ENCODE peak calls at places on chromosomes 13 and 19, in four cellular contexts. A, X, B and R are unnamed samples.

GRCh38 chr19:51094696-51095279 is 12.1 kb upstream of the KLK14 start:
- DNase-seq in X (peak), B (no peak), A (peak), R (peak)

GRCh38 chr19:15456871-15457700 is 7.3 kb downstream of the RASAL3 start:
- DNase-seq in B (no peak), A (no peak), X (no peak), R (peak)

GRCh38 chr19:1608414-1609391 is 3.4 kb upstream of the UQCR11 start:
- DNase-seq in A (no peak), X (peak), B (no peak), R (no peak)

GRCh38 chr19:2327773-2328400 is 499 bp downstream of the LSM7 start:
- DNase-seq in B (peak), A (peak), X (peak), R (no peak)

GRCh38 chr19:7535035-7535992 is at the start of gene PNPLA6:
- DNase-seq in A (peak), X (peak), B (peak), R (peak)

GRCh38 chr13:65843314-65843731 is 1386.8 kb downstream of the PCDH9 start:
- DNase-seq in X (no peak), A (no peak), B (no peak), R (no peak)

GRCh38 chr19:44260343-44260681 is 626 bp downstream of the ZNF233 start:
- DNase-seq in A (no peak), X (peak), B (no peak), R (no peak)

GRCh38 chr19:10826236-10826635 is 9.8 kb downstream of the TMED1 start:
- DNase-seq in X (peak), B (no peak), A (no peak), R (no peak)

GRCh38 chr19:54125713-54126112 is 10.2 kb downstream of the PRPF31 start:
- DNase-seq in B (no peak), X (no peak), A (no peak), R (no peak)

GRCh38 chr19:1360126-1360817 is 23.4 kb upstream of the NDUFS7 start:
- DNase-seq in A (no peak), X (no peak), B (no peak), R (no peak)

GRCh38 chr19:42497492-42498226 is 30.6 kb downstream of the CEACAM1 start:
- DNase-seq in X (no peak), A (peak), B (peak), R (peak)

DNA sequence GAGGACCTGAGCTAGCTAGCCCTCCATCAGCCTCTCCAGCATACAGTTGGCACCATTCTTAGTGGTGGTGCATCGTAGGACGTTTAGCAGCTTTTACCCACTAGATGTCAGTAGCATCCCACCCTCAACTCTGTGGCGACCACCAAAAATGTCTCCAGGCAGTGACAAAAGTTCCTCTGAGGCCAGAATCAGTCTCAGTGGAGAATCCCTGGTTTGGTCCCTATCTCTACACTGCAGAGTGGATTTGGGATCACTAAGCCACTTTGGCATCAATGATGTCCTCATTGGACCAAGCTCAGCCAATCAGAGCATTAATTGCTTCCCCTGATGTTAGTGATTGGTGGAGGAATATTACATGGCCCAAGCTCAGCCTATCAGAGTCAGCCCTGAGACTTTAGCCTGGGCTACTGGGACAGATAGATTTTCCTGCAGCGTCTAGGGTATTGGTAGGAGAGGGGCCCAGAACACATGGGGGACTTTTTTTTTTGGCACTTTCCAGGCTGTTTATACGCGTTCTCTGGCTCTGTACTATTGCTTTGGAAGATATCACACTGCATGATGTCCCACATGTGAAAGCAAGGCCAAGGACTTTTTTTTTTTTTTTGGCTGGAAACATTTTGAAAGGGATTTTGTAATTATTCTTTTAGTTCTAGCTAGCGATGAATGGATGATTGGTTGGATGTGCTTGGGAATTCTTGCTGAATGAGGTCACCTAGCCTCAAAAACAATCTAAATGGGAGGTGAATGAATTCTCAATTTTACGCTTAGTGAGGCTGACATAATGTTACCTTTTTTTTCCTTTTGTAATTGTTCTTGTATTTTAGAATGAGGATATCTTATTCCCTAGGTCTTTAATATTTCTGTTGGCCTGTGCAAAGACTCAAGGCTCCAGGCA is 7.0 kb downstream of the TMEM221 start:
- DNase-seq in A (peak), X (peak), B (no peak), R (peak)
- TF ChIP-seq PBX3 in A (no peak), X (no peak), B (no peak), R (no peak)

DNA sequence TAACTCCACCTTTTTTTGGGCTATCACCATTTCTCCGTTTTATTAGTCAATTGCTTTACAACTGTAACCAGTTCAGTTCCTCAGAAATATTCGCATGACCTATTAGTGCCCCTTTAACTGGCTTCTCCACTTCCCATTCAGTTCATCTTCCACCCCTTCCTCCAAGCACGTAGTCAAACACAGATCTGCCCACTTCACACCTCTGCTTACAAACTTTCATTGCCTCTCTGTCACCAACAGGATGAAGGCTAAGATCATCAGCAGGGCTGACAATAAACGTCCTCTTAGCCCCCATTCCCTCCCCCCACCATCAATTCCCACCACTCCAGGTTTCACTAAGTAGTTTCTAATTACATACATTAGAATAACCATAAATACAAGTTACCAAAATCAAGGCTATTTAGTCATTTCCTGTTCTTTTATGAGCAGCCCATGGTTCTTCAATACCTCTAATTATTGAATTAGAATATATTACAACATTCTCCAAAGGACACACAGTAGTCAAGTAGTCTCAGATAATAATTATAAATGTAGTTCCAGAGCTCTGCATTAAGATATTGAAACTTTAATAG is 95.7 kb downstream of the SPRY2 start:
- DNase-seq in B (no peak), X (no peak), A (no peak), R (no peak)
- TF ChIP-seq PBX3 in B (no peak), X (no peak), A (no peak), R (no peak)

GRCh38 chr13:110369400-110369799 is 62.3 kb downstream of the COL4A2 start:
- DNase-seq in B (no peak), A (no peak), X (no peak), R (no peak)
- TF ChIP-seq PBX3 in B (no peak), A (no peak), X (no peak), R (no peak)

GRCh38 chr13:106466691-106467405 is 68.6 kb downstream of the EFNB2 start:
- DNase-seq in A (no peak), X (no peak), B (no peak), R (no peak)
- TF ChIP-seq PBX3 in A (no peak), X (no peak), B (no peak), R (no peak)

DNA sequence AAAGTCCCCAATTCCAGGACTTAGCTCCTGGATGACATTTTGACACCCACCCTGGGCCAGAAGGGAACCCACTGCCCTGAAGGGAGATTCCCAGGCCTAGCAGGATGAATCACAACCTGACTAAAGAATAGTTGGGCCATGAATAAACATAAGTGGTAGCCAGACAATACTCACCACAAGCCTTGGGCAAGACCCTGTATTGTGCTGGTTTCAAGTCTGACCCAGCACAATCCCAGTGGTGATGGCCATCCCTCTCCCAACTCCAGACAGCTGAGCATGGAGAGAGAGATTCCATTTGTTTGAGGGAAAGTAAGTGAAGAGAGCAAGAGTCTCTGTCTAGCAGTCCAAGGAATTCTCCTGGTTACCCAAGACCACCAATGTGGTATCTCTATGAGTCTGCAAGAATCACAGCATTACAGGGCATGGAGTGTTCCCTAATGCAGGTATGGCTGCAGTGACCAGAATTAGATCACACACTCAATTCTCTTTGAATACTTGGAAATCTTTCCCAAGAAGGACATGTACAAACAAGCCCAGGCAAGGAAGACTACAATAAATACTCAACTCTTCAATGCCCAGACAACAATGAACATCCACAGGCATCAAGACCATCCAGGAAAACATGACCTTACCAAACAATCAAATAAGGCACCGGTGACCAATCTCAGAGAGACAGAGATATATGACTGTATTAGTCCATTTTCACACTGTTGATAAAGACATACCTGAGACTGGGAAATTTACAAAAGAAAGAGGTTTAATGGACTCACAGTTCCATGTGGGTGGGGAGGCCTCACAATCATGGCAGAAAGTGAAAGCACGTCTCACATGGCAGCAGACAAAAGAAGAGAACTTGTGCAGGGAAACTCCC is 158.0 kb downstream of the VWA8 start:
- DNase-seq in A (no peak), B (no peak), X (no peak), R (no peak)
- TF ChIP-seq PBX3 in A (no peak), B (no peak), X (no peak), R (no peak)

DNA sequence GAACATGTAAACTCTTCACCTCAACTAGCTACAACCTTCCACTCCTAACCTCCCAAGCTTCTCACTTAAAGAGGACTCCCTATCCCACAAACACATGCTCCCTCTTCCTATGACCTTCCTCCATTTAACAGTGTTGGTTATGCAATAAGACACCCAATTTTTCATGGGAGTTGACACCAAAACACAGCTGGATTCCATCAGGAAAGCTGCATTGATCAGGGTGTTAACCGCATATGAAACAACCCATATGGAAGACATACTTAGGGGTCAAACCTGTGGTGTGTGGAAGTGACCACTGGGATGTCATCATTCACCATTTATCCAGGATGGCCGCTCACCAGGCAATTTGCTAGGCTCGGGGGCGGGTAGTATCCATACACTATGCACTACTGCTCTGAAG is 21.9 kb downstream of the ZNF473 start:
- DNase-seq in A (no peak), X (no peak), B (no peak), R (no peak)
- TF ChIP-seq PBX3 in A (no peak), X (no peak), B (no peak), R (no peak)

GRCh38 chr13:77693449-77693940 is 4.0 kb upstream of the SLAIN1 start:
- DNase-seq in B (no peak), A (no peak), X (no peak), R (no peak)
- TF ChIP-seq PBX3 in B (no peak), A (no peak), X (no peak), R (no peak)

GRCh38 chr19:49469828-49470614 is 4.0 kb upstream of the FLT3LG start:
- DNase-seq in X (no peak), A (no peak), B (peak), R (peak)
- TF ChIP-seq PBX3 in X (no peak), A (no peak), B (peak), R (no peak)